ENCODE peak calls at places on chromosomes 5 and 9, in four cellular contexts. N is SK-N-SH, X is A549, Y is K562. Q is an unnamed sample.

GRCh38 chr9:129059796-129060785 is 20.8 kb upstream of the DOLPP1 start:
- DNase-seq in N (no peak), X (no peak), Y (no peak), Q (no peak)

GRCh38 chr9:3768698-3769458 is 243.1 kb upstream of the RFX3 start:
- DNase-seq in Y (no peak), N (no peak), X (no peak), Q (no peak)

GRCh38 chr5:124698774-124699173 is 47.7 kb downstream of the ZNF608 start:
- DNase-seq in N (no peak), Y (no peak), X (no peak), Q (no peak)

GRCh38 chr9:97501177-97501971 is at the start of gene TMOD1:
- DNase-seq in Y (peak; percentile 97), X (peak; percentile 83), N (peak; percentile 99), Q (no peak)

GRCh38 chr9:83191154-83191553 is 128.2 kb upstream of the RASEF start:
- DNase-seq in N (no peak), X (no peak), Y (no peak), Q (no peak)

GRCh38 chr9:85349046-85349445 is 392.7 kb downstream of the AGTPBP1 start:
- DNase-seq in X (no peak), Y (no peak), N (no peak), Q (no peak)

GRCh38 chr9:92730897-92731296 is 33.7 kb downstream of the BICD2 start:
- DNase-seq in Y (no peak), X (no peak), N (no peak), Q (no peak)

GRCh38 chr5:66789434-66789833 is 193.2 kb downstream of the MAST4 start:
- DNase-seq in X (no peak), Y (no peak), N (no peak), Q (no peak)

GRCh38 chr9:92179286-92180002 is 64.2 kb upstream of the SPTLC1 start:
- DNase-seq in Y (peak; percentile 7), X (no peak), N (no peak), Q (no peak)

GRCh38 chr9:8179381-8180053 is 379.9 kb upstream of the DMAC1 start:
- DNase-seq in N (peak; percentile 10), X (no peak), Y (no peak), Q (no peak)

GRCh38 chr5:103393131-103393754 is 134.7 kb downstream of the MACIR start:
- DNase-seq in X (no peak), N (no peak), Y (no peak), Q (peak; percentile 3)

GRCh38 chr5:53201746-53202145 is 92.2 kb upstream of the MOCS2 start:
- DNase-seq in X (no peak), Y (peak; percentile 22), N (no peak), Q (no peak)

GRCh38 chr5:137034764-137035479 is 464.2 kb downstream of the SPOCK1 start:
- DNase-seq in N (no peak), X (no peak), Y (no peak), Q (no peak)

GRCh38 chr5:106019271-106019670 is 1651.5 kb downstream of the EFNA5 start:
- DNase-seq in X (no peak), Y (no peak), N (no peak), Q (no peak)

GRCh38 chr9:20623021-20623747 is 885 bp upstream of the MLLT3 start:
- DNase-seq in X (peak; percentile 14), Y (no peak), N (no peak), Q (no peak)

GRCh38 chr9:121682926-121683485 is 31.6 kb downstream of the DAB2IP start:
- DNase-seq in N (no peak), X (no peak), Y (no peak), Q (no peak)

GRCh38 chr9:114805670-114806551 is at the start of gene TNFSF15:
- DNase-seq in X (no peak), Y (no peak), N (no peak), Q (peak; percentile 43)

GRCh38 chr5:20680718-20681302 is 692.8 kb upstream of the CDH18 start:
- DNase-seq in N (no peak), X (no peak), Y (no peak), Q (no peak)

GRCh38 chr9:72538926-72539702 is 17.7 kb downstream of the TMC1 start:
- DNase-seq in X (no peak), N (no peak), Y (no peak), Q (no peak)

GRCh38 chr9:112194969-112195431 is 19.9 kb upstream of the SUSD1 start:
- DNase-seq in Y (no peak), X (no peak), N (no peak), Q (no peak)

GRCh38 chr5:126499742-126500396 is 76.7 kb downstream of the GRAMD2B start:
- DNase-seq in Y (peak; percentile 37), N (peak; percentile 14), X (no peak), Q (no peak)

GRCh38 chr5:42655982-42656660 is 100.5 kb upstream of the CCDC152 start:
- DNase-seq in X (no peak), Y (no peak), N (no peak), Q (no peak)

GRCh38 chr9:135960328-135961276 is 571 bp downstream of the UBAC1 start:
- DNase-seq in N (peak; percentile 80), X (peak; percentile 52), Y (no peak), Q (no peak)

GRCh38 chr5:32506809-32507208 is 62.3 kb upstream of the ZFR start:
- DNase-seq in Y (no peak), N (no peak), X (no peak), Q (no peak)

GRCh38 chr9:99451121-99451606 is 229.1 kb downstream of the SEC61B start:
- DNase-seq in N (peak; percentile 30), X (no peak), Y (no peak), Q (no peak)
- TF ChIP-seq EP300 in N (no peak), X (no peak), Y (no peak), Q (no peak)

DNA sequence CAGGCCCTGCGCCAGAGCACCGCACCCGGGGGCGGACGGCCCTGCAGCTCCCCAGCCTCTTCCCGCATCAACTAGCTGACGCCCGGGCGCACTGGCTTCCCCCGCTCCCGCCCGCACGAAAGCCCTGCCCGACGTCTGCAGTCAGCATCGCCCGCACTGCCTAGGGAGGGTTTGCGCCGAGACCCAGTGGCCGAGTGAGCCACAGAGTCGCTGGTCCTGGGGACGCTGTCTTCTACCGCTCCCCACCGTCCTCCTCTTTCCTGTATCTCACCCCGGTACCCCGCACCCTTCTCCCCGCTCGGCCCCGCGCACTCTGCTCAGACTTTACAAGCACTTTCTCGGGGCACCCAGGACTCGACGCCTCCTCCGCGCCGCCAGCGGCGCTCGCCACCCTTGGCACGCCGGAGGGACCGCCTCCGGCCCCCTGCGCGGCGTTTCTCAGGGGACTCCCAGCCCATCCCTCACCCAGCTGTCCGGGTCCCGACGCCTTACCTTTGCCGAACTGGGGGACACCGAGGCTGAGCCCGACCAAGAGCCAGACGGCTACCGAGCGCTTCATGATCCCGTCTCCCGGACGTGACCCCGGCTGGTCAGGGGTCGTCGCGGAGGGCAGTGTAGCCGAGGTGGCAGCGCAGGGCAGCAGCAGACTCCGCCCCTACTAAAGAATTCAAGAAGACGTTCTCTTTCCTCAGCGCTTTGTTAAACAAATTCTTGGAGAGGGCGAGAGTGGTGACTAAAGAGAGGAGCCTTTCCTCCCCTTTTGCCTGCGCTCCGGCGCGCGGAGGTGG is 670 bp downstream of the EDIL3 start:
- DNase-seq in N (peak; percentile 51), X (no peak), Y (no peak), Q (no peak)
- TF ChIP-seq RCOR1 in N (no peak), X (no peak), Y (no peak), Q (no peak)

GRCh38 chr5:149389552-149390495 is 10.7 kb upstream of the IL17B start:
- DNase-seq in X (no peak), N (no peak), Y (no peak), Q (no peak)

GRCh38 chr5:149388498-149389190 is 9.6 kb upstream of the IL17B start:
- DNase-seq in Y (no peak), X (no peak), N (no peak), Q (no peak)

GRCh38 chr5:149386166-149386565 is 7.1 kb upstream of the IL17B start:
- DNase-seq in X (no peak), Y (no peak), N (no peak), Q (no peak)

GRCh38 chr5:149387982-149388381 is 8.9 kb upstream of the IL17B start:
- DNase-seq in N (no peak), X (no peak), Y (no peak), Q (no peak)

GRCh38 chr5:149387081-149387611 is 8.1 kb upstream of the IL17B start:
- DNase-seq in Y (no peak), N (no peak), X (no peak), Q (no peak)
- TF ChIP-seq EP300 in Y (no peak), N (no peak), X (no peak), Q (no peak)

GRCh38 chr5:36724429-36725332 is 118.3 kb downstream of the SLC1A3 start:
- DNase-seq in Y (peak; percentile 77), N (no peak), X (peak; percentile 25), Q (peak; percentile 94)

GRCh38 chr5:36723921-36724320 is 117.5 kb downstream of the SLC1A3 start:
- DNase-seq in Y (no peak), X (no peak), N (no peak), Q (peak; percentile 77)

GRCh38 chr5:36728697-36729543 is 122.5 kb downstream of the SLC1A3 start:
- DNase-seq in X (peak; percentile 57), Y (peak; percentile 57), N (peak; percentile 56), Q (no peak)

GRCh38 chr5:36726767-36727166 is 120.4 kb downstream of the SLC1A3 start:
- DNase-seq in X (no peak), N (no peak), Y (no peak), Q (no peak)

DNA sequence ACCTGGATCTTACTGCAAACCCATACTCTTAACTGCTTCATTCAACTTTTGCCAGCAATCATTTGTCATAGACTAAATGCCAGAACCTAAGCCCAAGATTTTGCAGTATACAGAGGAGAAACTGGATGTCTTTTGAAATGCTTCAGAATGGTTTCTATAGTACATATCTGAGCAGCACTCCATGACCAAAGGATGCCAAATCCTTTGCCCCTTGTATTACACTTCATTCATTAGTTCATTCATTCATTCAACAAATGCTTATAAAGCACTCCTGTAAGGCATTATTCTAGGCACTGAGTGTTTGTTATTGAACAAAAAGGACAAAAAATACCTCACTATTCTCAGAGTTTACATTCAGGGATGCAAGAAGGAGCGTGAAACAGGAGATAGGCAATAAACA is 119.9 kb downstream of the SLC1A3 start:
- DNase-seq in N (no peak), Y (no peak), X (no peak), Q (no peak)
- TF ChIP-seq RCOR1 in N (no peak), Y (no peak), X (no peak), Q (no peak)

GRCh38 chr9:38421498-38422211 is 2.6 kb downstream of the IGFBPL1 start:
- DNase-seq in N (peak; percentile 91), Y (no peak), X (no peak), Q (no peak)
- TF ChIP-seq EP300 in N (no peak), Y (no peak), X (no peak), Q (no peak)

Q was measured in GM12878.